ENCODE peak calls at places on chromosomes 4 and X, in seven cellular contexts. F is pancreas; H is CD8-positive, alpha-beta memory T cell; U is endodermal cell; J is PC-9; E is adrenal gland; X is CD8-positive, alpha-beta T cell. R is an unnamed sample.

GRCh38 chrX:75968293-75968692 is 183.2 kb upstream of the MAGEE2 start:
- DNase-seq in F (no peak), H (no peak), U (peak; percentile 78), J (no peak), E (no peak), X (no peak), R (no peak)

GRCh38 chr4:160026720-160027119 is 923.8 kb downstream of the RAPGEF2 start:
- DNase-seq in F (no peak), H (no peak), U (peak; percentile 74), J (peak; percentile 66), E (no peak), X (no peak), R (peak; percentile 99)

GRCh38 chrX:130435937-130436336 is 34.1 kb downstream of the RBMX2 start:
- DNase-seq in F (no peak), H (no peak), U (no peak), J (no peak), E (no peak), X (no peak), R (no peak)

GRCh38 chr4:4860803-4861591 is 1.5 kb downstream of the MSX1 start:
- DNase-seq in F (no peak), H (no peak), U (peak; percentile 76), J (no peak), E (peak; percentile 55), X (no peak), R (peak; percentile 41)

GRCh38 chrX:26789751-26790150 is 573.8 kb downstream of the MAGEB5 start:
- DNase-seq in F (no peak), H (no peak), U (no peak), J (no peak), E (no peak), X (no peak), R (no peak)

GRCh38 chr4:167802463-167803212 is 289.7 kb upstream of the ANXA10 start:
- DNase-seq in F (no peak), H (no peak), U (no peak), J (no peak), E (no peak), X (no peak), R (no peak)

GRCh38 chr4:77665381-77666069 is 59.9 kb downstream of the CXCL13 start:
- DNase-seq in F (no peak), H (no peak), U (no peak), J (no peak), E (no peak), X (no peak), R (no peak)

GRCh38 chrX:66162331-66162822 is 1.7 kb upstream of the HEPH start:
- DNase-seq in F (no peak), H (no peak), U (no peak), J (no peak), E (no peak), X (no peak), R (no peak)

GRCh38 chrX:122770581-122770980 is 413.5 kb upstream of the GRIA3 start:
- DNase-seq in F (no peak), H (no peak), U (no peak), J (no peak), E (no peak), X (no peak), R (no peak)

GRCh38 chr4:165476214-165477098 is 97.6 kb downstream of the CPE start:
- DNase-seq in F (no peak), H (no peak), U (no peak), J (peak; percentile 71), E (no peak), X (no peak), R (peak; percentile 2)

GRCh38 chr4:41456559-41457101 is 81.3 kb upstream of the LIMCH1 start:
- DNase-seq in F (no peak), H (no peak), U (no peak), J (no peak), E (no peak), X (no peak), R (no peak)

GRCh38 chr4:72418458-72418857 is 150.6 kb downstream of the ADAMTS3 start:
- DNase-seq in F (no peak), H (no peak), U (no peak), J (no peak), E (peak; percentile 87), X (no peak), R (peak; percentile 79)

GRCh38 chr4:148061139-148061476 is 329.2 kb downstream of the ARHGAP10 start:
- DNase-seq in F (no peak), H (no peak), U (no peak), J (no peak), E (no peak), X (no peak), R (no peak)

GRCh38 chrX:153504445-153505016 is 9.8 kb downstream of the BGN start:
- DNase-seq in F (no peak), H (no peak), U (no peak), J (no peak), E (no peak), X (no peak), R (no peak)

GRCh38 chr4:183758006-183758734 is 99.1 kb downstream of the TRAPPC11 start:
- DNase-seq in F (no peak), H (no peak), U (peak; percentile 88), J (no peak), E (peak; percentile 71), X (no peak), R (no peak)

GRCh38 chrX:153409414-153410101 is 1.7 kb upstream of the ZFP92 start:
- DNase-seq in F (no peak), H (no peak), U (no peak), J (no peak), E (no peak), X (no peak), R (no peak)

GRCh38 chr4:76365636-76366035 is 55.3 kb downstream of the CCDC158 start:
- DNase-seq in F (no peak), H (no peak), U (no peak), J (no peak), E (no peak), X (no peak), R (peak; percentile 4)

GRCh38 chrX:31969714-31970113 is 897.9 kb upstream of the FTHL17 start:
- DNase-seq in F (no peak), H (no peak), U (no peak), J (no peak), E (no peak), X (no peak), R (no peak)

DNA sequence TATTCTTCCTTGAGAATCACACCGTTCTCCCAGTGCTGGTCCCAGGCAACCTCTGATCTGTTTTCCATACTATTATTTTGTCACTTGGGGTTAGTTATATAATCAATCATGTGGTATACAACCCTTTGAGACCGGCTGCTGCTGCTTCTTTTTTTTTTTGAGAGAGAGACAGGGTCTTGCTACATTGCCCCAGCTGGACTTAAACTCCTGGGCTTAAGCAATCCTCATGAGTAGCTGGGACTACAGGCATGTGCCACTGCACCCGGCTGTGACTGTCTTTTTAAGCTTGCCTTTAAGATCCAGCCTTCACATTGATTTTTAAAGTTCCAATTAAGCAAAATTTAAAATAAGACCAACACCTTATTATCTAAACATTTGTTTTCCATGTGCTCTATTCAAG is 86.7 kb upstream of the EXOC1L start:
- DNase-seq in F (no peak), H (no peak), U (no peak), J (no peak), E (no peak), X (no peak), R (no peak)
- H3K36me3 ChIP-seq in F (no peaks in the 10 kb centered on the region), H (no peaks in the 10 kb centered on the region), U (no peaks in the 10 kb centered on the region), J (no peaks in the 10 kb centered on the region), E (no peaks in the 10 kb centered on the region), X (no peaks in the 10 kb centered on the region), R (no peaks in the 10 kb centered on the region)

GRCh38 chr4:10080874-10081606 is 35.6 kb downstream of the WDR1 start:
- DNase-seq in F (peak; percentile 35), H (no peak), U (no peak), J (no peak), E (peak; percentile 41), X (no peak), R (no peak)
- H3K36me3 ChIP-seq in F (peaks cover 91% of the 10 kb centered on the region), H (peaks cover 97% of the 10 kb centered on the region), U (peaks cover 90% of the 10 kb centered on the region), J (no peaks in the 10 kb centered on the region), E (peaks cover 97% of the 10 kb centered on the region), X (peaks cover 95% of the 10 kb centered on the region), R (peaks cover 17% of the 10 kb centered on the region)

GRCh38 chr4:732911-733630 is 27.4 kb downstream of the PCGF3 start:
- DNase-seq in F (no peak), H (no peak), U (no peak), J (no peak), E (no peak), X (no peak), R (no peak)
- H3K36me3 ChIP-seq in F (peaks cover 41% of the 10 kb centered on the region), H (peaks cover 23% of the 10 kb centered on the region), U (peaks cover 58% of the 10 kb centered on the region), J (peaks cover 4% of the 10 kb centered on the region), E (peaks cover 63% of the 10 kb centered on the region), X (peaks cover 17% of the 10 kb centered on the region), R (peaks cover 2% of the 10 kb centered on the region)

DNA sequence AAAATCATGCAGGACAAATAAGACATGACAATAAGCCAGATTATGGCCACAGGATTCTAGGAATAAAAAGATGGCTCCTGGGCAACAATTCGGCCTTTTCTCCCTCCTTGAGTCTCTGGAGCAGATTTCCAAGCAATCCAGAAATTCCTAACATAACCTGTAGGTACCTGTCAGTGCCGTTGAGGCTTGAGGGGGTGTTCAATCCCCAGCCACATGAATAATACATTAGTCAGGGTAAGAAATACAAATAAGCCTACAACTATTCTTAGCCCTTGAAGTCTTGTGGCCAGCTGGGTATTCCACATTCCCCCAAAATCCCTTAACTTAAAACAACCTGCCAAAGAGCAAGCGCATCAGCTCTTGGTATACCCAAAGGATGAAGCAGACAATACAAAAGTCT is 9.7 kb downstream of the CXorf38 start:
- DNase-seq in F (no peak), H (no peak), U (no peak), J (no peak), E (no peak), X (no peak), R (no peak)
- H3K36me3 ChIP-seq in F (peaks cover 15% of the 10 kb centered on the region), H (peaks cover 48% of the 10 kb centered on the region), U (peaks cover 35% of the 10 kb centered on the region), J (no peaks in the 10 kb centered on the region), E (peaks cover 50% of the 10 kb centered on the region), X (peaks cover 40% of the 10 kb centered on the region), R (peaks cover 36% of the 10 kb centered on the region)

GRCh38 chr4:38089961-38090360 is 129.8 kb downstream of the PTTG2 start:
- DNase-seq in F (no peak), H (no peak), U (no peak), J (no peak), E (no peak), X (no peak), R (no peak)
- H3K36me3 ChIP-seq in F (no peaks in the 10 kb centered on the region), H (no peaks in the 10 kb centered on the region), U (peaks cover 35% of the 10 kb centered on the region), J (peaks cover 6% of the 10 kb centered on the region), E (peaks cover 9% of the 10 kb centered on the region), X (peaks cover 16% of the 10 kb centered on the region), R (no peaks in the 10 kb centered on the region)

GRCh38 chr4:7999279-7999678 is 59.6 kb upstream of the AFAP1 start:
- DNase-seq in F (no peak), H (no peak), U (no peak), J (no peak), E (no peak), X (no peak), R (no peak)
- H3K36me3 ChIP-seq in F (no peaks in the 10 kb centered on the region), H (no peaks in the 10 kb centered on the region), U (no peaks in the 10 kb centered on the region), J (no peaks in the 10 kb centered on the region), E (no peaks in the 10 kb centered on the region), X (no peaks in the 10 kb centered on the region), R (no peaks in the 10 kb centered on the region)

DNA sequence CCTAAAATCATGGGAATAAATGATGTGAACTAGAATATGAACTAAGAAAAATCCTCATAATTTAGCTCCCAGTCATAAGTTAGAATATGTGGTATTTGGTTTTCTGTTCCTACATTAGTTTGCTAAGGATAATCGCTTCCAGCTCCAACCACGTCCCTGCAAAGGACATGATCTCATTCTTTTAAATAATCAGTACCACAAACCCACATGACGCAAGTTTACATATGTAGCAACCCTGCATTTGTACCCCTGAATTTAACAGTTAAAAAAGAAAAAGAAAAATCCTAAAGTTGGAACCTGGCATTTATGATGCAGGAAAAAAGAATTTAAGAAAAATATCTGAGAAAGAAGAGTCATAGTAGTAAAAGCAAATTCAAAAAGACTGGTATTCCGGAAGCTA is 13.3 kb downstream of the UBA6 start:
- DNase-seq in F (no peak), H (no peak), U (no peak), J (no peak), E (no peak), X (no peak), R (no peak)
- H3K36me3 ChIP-seq in F (no peaks in the 10 kb centered on the region), H (peaks cover 3% of the 10 kb centered on the region), U (peaks cover 61% of the 10 kb centered on the region), J (peaks cover 3% of the 10 kb centered on the region), E (no peaks in the 10 kb centered on the region), X (peaks cover 5% of the 10 kb centered on the region), R (peaks cover 2% of the 10 kb centered on the region)

GRCh38 chrX:86407371-86407770 is 259.1 kb downstream of the DACH2 start:
- DNase-seq in F (no peak), H (no peak), U (no peak), J (no peak), E (no peak), X (no peak), R (no peak)
- H3K36me3 ChIP-seq in F (no peaks in the 10 kb centered on the region), H (no peaks in the 10 kb centered on the region), U (no peaks in the 10 kb centered on the region), J (no peaks in the 10 kb centered on the region), E (no peaks in the 10 kb centered on the region), X (no peaks in the 10 kb centered on the region), R (no peaks in the 10 kb centered on the region)

R was measured in MG63.